ENCODE peak calls at places on chromosomes 12 and 14, in ten cellular contexts. P, M, V, L, K, U, I, X, Y and H are unnamed samples.

GRCh38 chr12:10663869-10664268 is 10.0 kb downstream of the STYK1 start:
- DNase-seq in X (no peak), K (no peak), I (peak), M (no peak), Y (no peak), L (no peak), P (no peak), U (no peak), V (no peak), H (no peak)

GRCh38 chr12:39372929-39373328 is 70.0 kb downstream of the KIF21A start:
- DNase-seq in X (no peak), Y (no peak), M (no peak), L (peak), I (peak), P (no peak), V (no peak), U (no peak), K (no peak), H (no peak)

GRCh38 chr14:32211068-32211404 is 8.0 kb upstream of the RNU6-8 start:
- DNase-seq in L (no peak), P (no peak), K (no peak), V (no peak), X (no peak), M (no peak), U (no peak), I (no peak), Y (no peak), H (no peak)

GRCh38 chr12:32533971-32534590 is 134.7 kb downstream of the FGD4 start:
- DNase-seq in K (no peak), X (peak), Y (peak), I (peak), L (peak), M (no peak), V (no peak), U (peak), P (no peak), H (no peak)

GRCh38 chr14:93114068-93114710 is 1.5 kb downstream of the ITPK1 start:
- DNase-seq in K (no peak), I (peak), U (no peak), X (no peak), P (no peak), Y (no peak), V (no peak), L (peak), M (no peak), H (no peak)

GRCh38 chr12:16828891-16829290 is 222.9 kb upstream of the LMO3 start:
- DNase-seq in Y (no peak), I (no peak), X (no peak), L (no peak), P (no peak), M (no peak), U (no peak), K (no peak), V (no peak), H (no peak)

GRCh38 chr14:58914271-58914855 is 274.1 kb upstream of the DAAM1 start:
- DNase-seq in K (no peak), I (no peak), Y (no peak), M (no peak), V (no peak), X (no peak), U (no peak), P (no peak), L (no peak), H (no peak)

GRCh38 chr14:76201162-76201561 is 49.4 kb downstream of the GPATCH2L start:
- DNase-seq in I (peak), L (no peak), Y (peak), U (no peak), X (no peak), P (no peak), V (no peak), K (no peak), M (no peak), H (no peak)

GRCh38 chr14:69101331-69101826 is 51.5 kb downstream of the DCAF5 start:
- DNase-seq in X (no peak), I (peak), K (no peak), M (no peak), V (no peak), P (no peak), U (peak), Y (peak), L (no peak), H (no peak)

GRCh38 chr12:117367006-117367638 is 5.7 kb upstream of the NOS1 start:
- DNase-seq in U (peak), L (peak), I (peak), M (peak), P (peak), K (no peak), Y (peak), X (peak), V (peak), H (peak)

GRCh38 chr12:106161491-106161890 is 22.7 kb upstream of the NUAK1 start:
- DNase-seq in L (no peak), K (no peak), V (no peak), Y (no peak), I (no peak), M (no peak), U (no peak), P (no peak), X (no peak), H (no peak)

GRCh38 chr12:67752226-67752732 is 103.7 kb downstream of the DYRK2 start:
- DNase-seq in P (no peak), X (no peak), U (no peak), L (no peak), V (no peak), K (no peak), I (peak), Y (peak), M (no peak), H (no peak)

GRCh38 chr12:54958048-54958658 is 26.4 kb downstream of the TESPA1 start:
- DNase-seq in I (peak), L (peak), K (peak), V (peak), Y (peak), P (no peak), X (peak), M (peak), U (peak), H (no peak)

GRCh38 chr12:17278946-17279345 is 673.0 kb upstream of the LMO3 start:
- DNase-seq in P (no peak), I (peak), V (no peak), K (no peak), X (no peak), L (no peak), Y (no peak), U (no peak), M (no peak), H (no peak)

GRCh38 chr14:24398943-24399801 is at the start of gene NYNRIN:
- DNase-seq in I (no peak), M (peak), L (no peak), X (no peak), U (peak), P (no peak), K (peak), V (peak), Y (no peak), H (peak)

GRCh38 chr12:95130096-95130495 is 56.7 kb upstream of the NR2C1 start:
- DNase-seq in V (no peak), M (no peak), L (no peak), I (no peak), X (no peak), K (no peak), Y (peak), U (no peak), P (no peak), H (no peak)

GRCh38 chr12:92226036-92226661 is 80.5 kb upstream of the BTG1 start:
- DNase-seq in P (no peak), L (no peak), X (no peak), M (no peak), I (no peak), Y (no peak), V (no peak), K (no peak), U (no peak), H (no peak)

GRCh38 chr12:122884860-122885259 is 11.1 kb downstream of the VPS37B start:
- DNase-seq in K (no peak), L (no peak), Y (no peak), V (no peak), X (no peak), U (no peak), I (no peak), M (no peak), P (no peak), H (no peak)

GRCh38 chr14:80714489-80714888 is 227.0 kb downstream of the CEP128 start:
- DNase-seq in M (no peak), P (no peak), X (no peak), V (no peak), U (no peak), Y (no peak), K (no peak), L (no peak), I (no peak), H (no peak)

GRCh38 chr12:124233041-124233836 is 61.7 kb upstream of the RFLNA start:
- DNase-seq in P (no peak), V (no peak), M (no peak), K (no peak), Y (no peak), X (no peak), U (peak), L (no peak), I (peak), H (no peak)

GRCh38 chr14:52318057-52318456 is 3.9 kb downstream of the PTGER2 start:
- DNase-seq in X (no peak), V (no peak), I (no peak), U (no peak), Y (no peak), M (no peak), L (no peak), P (no peak), K (no peak), H (no peak)

GRCh38 chr14:104794099-104794498 is 1.4 kb downstream of the AKT1 start:
- DNase-seq in U (peak), Y (peak), V (peak), K (peak), M (no peak), L (peak), X (peak), P (no peak), I (peak), H (no peak)

GRCh38 chr12:121805171-121805687 is 1.4 kb downstream of the SETD1B start:
- DNase-seq in L (no peak), P (no peak), M (no peak), X (no peak), Y (peak), K (peak), V (no peak), U (no peak), I (peak), H (no peak)

GRCh38 chr12:81992461-81992860 is 233.3 kb upstream of the PPFIA2 start:
- DNase-seq in U (peak), K (peak), V (peak), I (no peak), M (no peak), L (no peak), X (no peak), Y (peak), P (no peak), H (no peak)

GRCh38 chr14:91186515-91187066 is 57.9 kb downstream of the GPR68 start:
- DNase-seq in X (no peak), V (no peak), P (no peak), K (no peak), M (no peak), U (no peak), I (peak), L (no peak), Y (no peak), H (no peak)

GRCh38 chr12:95908573-95908972 is 33.8 kb downstream of the CCDC38 start:
- DNase-seq in P (no peak), Y (no peak), K (no peak), X (no peak), L (no peak), I (peak), M (no peak), U (no peak), V (no peak), H (no peak)

GRCh38 chr12:43766291-43766690 is 7.5 kb downstream of the IRAK4 start:
- DNase-seq in I (peak), X (no peak), U (no peak), V (no peak), L (no peak), M (no peak), Y (no peak), K (no peak), P (no peak), H (no peak)

GRCh38 chr14:52369305-52369781 is 55.2 kb downstream of the PTGER2 start:
- DNase-seq in L (no peak), K (no peak), I (peak), Y (no peak), P (no peak), X (no peak), V (no peak), M (no peak), U (no peak), H (no peak)

GRCh38 chr14:60723218-60724079 is 702 bp downstream of the SIX4 start:
- DNase-seq in P (peak), X (peak), I (peak), Y (peak), V (peak), L (peak), M (peak), U (peak), K (peak), H (peak)

GRCh38 chr14:61749264-61749663 is 13.0 kb upstream of the SNAPC1 start:
- DNase-seq in M (no peak), Y (peak), V (no peak), P (no peak), K (no peak), X (no peak), I (peak), U (no peak), L (no peak), H (no peak)

GRCh38 chr12:124696689-124697476 is 129.5 kb upstream of the NCOR2 start:
- DNase-seq in U (no peak), L (no peak), M (no peak), V (no peak), P (no peak), Y (no peak), K (no peak), X (no peak), I (no peak), H (no peak)

GRCh38 chr12:67358686-67359374 is 89.7 kb downstream of the CAND1 start:
- DNase-seq in L (no peak), P (no peak), I (no peak), U (no peak), M (no peak), K (no peak), Y (no peak), V (no peak), X (no peak), H (no peak)

GRCh38 chr14:69260979-69261605 is 1.1 kb downstream of the GALNT16 start:
- DNase-seq in U (peak), V (peak), I (peak), K (peak), L (peak), M (peak), P (no peak), Y (peak), X (no peak), H (peak)

GRCh38 chr12:45303955-45304354 is 88.1 kb downstream of the ANO6 start:
- DNase-seq in V (no peak), I (no peak), U (no peak), L (no peak), P (no peak), X (no peak), M (no peak), Y (no peak), K (no peak), H (no peak)

GRCh38 chr14:79542121-79542520 is 669.2 kb downstream of the DIO2 start:
- DNase-seq in L (no peak), U (no peak), P (no peak), V (no peak), Y (no peak), M (no peak), K (no peak), I (no peak), X (no peak), H (no peak)

GRCh38 chr12:4037747-4038312 is 164.6 kb upstream of the PARP11 start:
- DNase-seq in Y (peak), K (no peak), V (peak), X (peak), P (no peak), I (peak), L (no peak), M (peak), U (peak), H (no peak)

GRCh38 chr14:68140111-68140741 is 320.6 kb downstream of the RAD51B start:
- DNase-seq in X (peak), V (no peak), K (no peak), I (peak), M (no peak), Y (peak), U (peak), L (no peak), P (no peak), H (no peak)

GRCh38 chr12:108516511-108517275 is 1.6 kb downstream of the FICD start:
- DNase-seq in Y (peak), X (no peak), M (no peak), U (no peak), P (no peak), L (no peak), V (no peak), I (peak), K (no peak), H (no peak)

GRCh38 chr14:30708157-30708556 is 86.0 kb downstream of the SCFD1 start:
- DNase-seq in M (no peak), L (no peak), V (no peak), U (no peak), K (no peak), P (no peak), Y (peak), X (no peak), I (no peak), H (no peak)

GRCh38 chr12:19261773-19262172 is 132.2 kb downstream of the PLEKHA5 start:
- DNase-seq in L (no peak), K (no peak), X (no peak), U (no peak), I (no peak), P (no peak), M (no peak), Y (no peak), V (no peak), H (no peak)

DNA sequence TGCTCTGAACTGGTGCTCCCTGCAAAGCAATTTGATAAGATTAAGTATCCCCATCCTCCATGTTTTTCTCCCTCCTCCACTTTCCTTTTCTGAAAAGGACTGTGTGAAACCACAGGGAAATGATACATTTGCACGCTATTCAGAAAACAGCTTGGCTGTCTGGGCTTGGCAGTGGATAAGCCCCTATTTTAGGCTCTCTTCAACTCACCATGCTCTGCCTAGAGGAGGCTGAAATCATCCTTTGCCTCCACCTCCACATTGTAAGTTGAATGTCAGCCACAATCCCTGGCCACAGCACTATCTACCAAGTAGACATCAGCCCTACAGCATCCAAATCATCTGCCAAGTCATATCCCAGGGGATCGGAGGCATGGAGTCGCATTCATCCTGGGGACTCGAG is 642.3 kb downstream of the RPS29 start:
- DNase-seq in V (no peak), U (no peak), X (no peak), P (no peak), M (no peak), Y (no peak), K (no peak), L (no peak), I (no peak), H (no peak)
- TF ChIP-seq CTCF in V (no peak), U (no peak), X (no peak), P (no peak), M (no peak), Y (no peak), K (no peak), L (no peak), I (no peak), H (no peak)

GRCh38 chr14:95876769-95877490 is at the start of gene TUNAR:
- DNase-seq in K (no peak), I (no peak), L (no peak), P (no peak), Y (no peak), V (peak), X (no peak), M (peak), U (peak), H (no peak)
- TF ChIP-seq CTCF in K (no peak), I (no peak), L (no peak), P (no peak), Y (no peak), V (no peak), X (no peak), M (no peak), U (no peak), H (no peak)

GRCh38 chr14:70585221-70585620 is 15.2 kb downstream of the MED6 start:
- DNase-seq in I (peak), X (no peak), V (no peak), P (no peak), K (no peak), U (no peak), L (no peak), M (no peak), Y (peak), H (no peak)
- TF ChIP-seq CTCF in I (no peak), X (no peak), V (no peak), P (no peak), K (no peak), U (no peak), L (peak), M (no peak), Y (no peak), H (no peak)

GRCh38 chr12:52320784-52321400 is at the start of gene KRT83:
- DNase-seq in P (no peak), K (no peak), M (no peak), X (no peak), V (no peak), Y (no peak), L (no peak), I (no peak), U (no peak), H (no peak)

GRCh38 chr12:52318241-52318990 is 2.8 kb downstream of the KRT83 start:
- DNase-seq in M (no peak), I (no peak), P (no peak), K (no peak), V (no peak), Y (no peak), X (no peak), L (no peak), U (no peak), H (no peak)

GRCh38 chr12:52317443-52318052 is 3.6 kb downstream of the KRT83 start:
- DNase-seq in K (no peak), Y (no peak), I (no peak), V (no peak), M (no peak), L (no peak), P (no peak), X (no peak), U (no peak), H (no peak)

GRCh38 chr12:52321433-52321832 is 235 bp upstream of the KRT83 start:
- DNase-seq in X (no peak), M (no peak), L (no peak), P (no peak), Y (no peak), I (no peak), U (no peak), K (no peak), V (no peak), H (no peak)

DNA sequence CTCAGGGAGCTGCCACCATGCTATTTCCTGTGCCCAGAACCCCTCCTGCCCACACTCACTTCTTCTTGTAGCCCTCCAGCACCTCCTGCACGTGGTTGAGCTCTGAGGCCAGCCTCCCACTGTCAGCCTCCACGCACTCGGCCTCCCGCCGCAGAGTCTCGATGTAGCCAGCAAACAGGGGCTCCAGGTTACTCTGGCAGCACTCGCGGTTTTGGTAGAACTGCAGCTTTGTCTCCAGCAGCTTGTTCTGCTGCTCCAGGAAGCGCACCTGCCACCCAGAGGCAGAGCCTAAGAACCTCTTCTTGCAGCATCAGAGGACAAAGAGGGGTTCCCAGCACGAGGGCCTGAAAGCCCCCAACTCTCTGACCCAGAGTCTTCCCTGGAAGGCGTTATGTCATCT is 2.1 kb downstream of the KRT83 start:
- DNase-seq in P (no peak), L (no peak), Y (peak), K (no peak), U (no peak), M (no peak), X (no peak), I (peak), V (peak), H (no peak)
- TF ChIP-seq CTCF in P (peak), L (no peak), Y (peak), K (no peak), U (peak), M (no peak), X (no peak), I (peak), V (no peak), H (no peak)